ENCODE peak calls at places on chromosomes 4 and X, in ten cellular contexts. One of them, this sample, is unnamed.

GRCh38 chr4:26478330-26478729 is 12.0 kb downstream of the CCKAR start:
- DNase-seq in right cardiac atrium: no peak
- DNase-seq in amygdala: no peak
- DNase-seq in memory B cell: no peak
- DNase-seq in neural progenitor cell: no peak
- DNase-seq in kidney epithelial cell: no peak
- DNase-seq in cardiac muscle cell: no peak
- DNase-seq in NCI-H2227 treated with DMSO at 0.1 percent for 48 hours: no peak
- DNase-seq in activated CD4-positive, alpha-beta T cell treated with anti-CD3 and anti-CD28 coated beads, Interleukin-2, amount 10 ng/mL, durations not matched to agents 7 days and 5 days: no peak
- DNase-seq in caudate nucleus: no peak
- DNase-seq in this sample: no peak

GRCh38 chrX:1361275-1361674 is 24.7 kb downstream of the IL3RA start:
- DNase-seq in NCI-H2227 treated with DMSO at 0.1 percent for 48 hours: no peak
- DNase-seq in amygdala: no peak
- DNase-seq in caudate nucleus: peak; percentile 37
- DNase-seq in kidney epithelial cell: no peak
- DNase-seq in memory B cell: no peak
- DNase-seq in cardiac muscle cell: no peak
- DNase-seq in activated CD4-positive, alpha-beta T cell treated with anti-CD3 and anti-CD28 coated beads, Interleukin-2, amount 10 ng/mL, durations not matched to agents 7 days and 5 days: no peak
- DNase-seq in neural progenitor cell: no peak
- DNase-seq in right cardiac atrium: no peak
- DNase-seq in this sample: no peak

GRCh38 chr4:122584517-122584916 is 36.3 kb downstream of the IL21 start:
- DNase-seq in NCI-H2227 treated with DMSO at 0.1 percent for 48 hours: no peak
- DNase-seq in activated CD4-positive, alpha-beta T cell treated with anti-CD3 and anti-CD28 coated beads, Interleukin-2, amount 10 ng/mL, durations not matched to agents 7 days and 5 days: peak; percentile 11
- DNase-seq in caudate nucleus: peak; percentile 58
- DNase-seq in memory B cell: no peak
- DNase-seq in amygdala: no peak
- DNase-seq in kidney epithelial cell: peak; percentile 31
- DNase-seq in cardiac muscle cell: peak; percentile 84
- DNase-seq in right cardiac atrium: no peak
- DNase-seq in neural progenitor cell: no peak
- DNase-seq in this sample: peak; percentile 52

GRCh38 chrX:20521245-20521644 is 254.5 kb upstream of the RPS6KA3 start:
- DNase-seq in caudate nucleus: no peak
- DNase-seq in kidney epithelial cell: no peak
- DNase-seq in activated CD4-positive, alpha-beta T cell treated with anti-CD3 and anti-CD28 coated beads, Interleukin-2, amount 10 ng/mL, durations not matched to agents 7 days and 5 days: no peak
- DNase-seq in cardiac muscle cell: peak; percentile 85
- DNase-seq in NCI-H2227 treated with DMSO at 0.1 percent for 48 hours: no peak
- DNase-seq in right cardiac atrium: no peak
- DNase-seq in amygdala: no peak
- DNase-seq in memory B cell: no peak
- DNase-seq in neural progenitor cell: no peak
- DNase-seq in this sample: no peak

GRCh38 chrX:8663325-8663724 is 68.6 kb downstream of the ANOS1 start:
- DNase-seq in right cardiac atrium: no peak
- DNase-seq in kidney epithelial cell: no peak
- DNase-seq in caudate nucleus: no peak
- DNase-seq in cardiac muscle cell: peak; percentile 63
- DNase-seq in activated CD4-positive, alpha-beta T cell treated with anti-CD3 and anti-CD28 coated beads, Interleukin-2, amount 10 ng/mL, durations not matched to agents 7 days and 5 days: no peak
- DNase-seq in amygdala: no peak
- DNase-seq in memory B cell: no peak
- DNase-seq in NCI-H2227 treated with DMSO at 0.1 percent for 48 hours: no peak
- DNase-seq in neural progenitor cell: no peak
- DNase-seq in this sample: peak; percentile 36

GRCh38 chr4:74267998-74268606 is 40.2 kb upstream of the EPGN start:
- DNase-seq in memory B cell: no peak
- DNase-seq in neural progenitor cell: no peak
- DNase-seq in kidney epithelial cell: peak; percentile 77
- DNase-seq in caudate nucleus: peak; percentile 9
- DNase-seq in activated CD4-positive, alpha-beta T cell treated with anti-CD3 and anti-CD28 coated beads, Interleukin-2, amount 10 ng/mL, durations not matched to agents 7 days and 5 days: no peak
- DNase-seq in cardiac muscle cell: peak; percentile 76
- DNase-seq in right cardiac atrium: no peak
- DNase-seq in NCI-H2227 treated with DMSO at 0.1 percent for 48 hours: no peak
- DNase-seq in amygdala: no peak
- DNase-seq in this sample: peak; percentile 42

GRCh38 chrX:119251381-119251780 is 15.3 kb downstream of the PGRMC1 start:
- DNase-seq in cardiac muscle cell: no peak
- DNase-seq in amygdala: no peak
- DNase-seq in kidney epithelial cell: no peak
- DNase-seq in caudate nucleus: no peak
- DNase-seq in activated CD4-positive, alpha-beta T cell treated with anti-CD3 and anti-CD28 coated beads, Interleukin-2, amount 10 ng/mL, durations not matched to agents 7 days and 5 days: no peak
- DNase-seq in memory B cell: no peak
- DNase-seq in neural progenitor cell: no peak
- DNase-seq in NCI-H2227 treated with DMSO at 0.1 percent for 48 hours: no peak
- DNase-seq in right cardiac atrium: no peak
- DNase-seq in this sample: no peak

GRCh38 chr4:168521736-168522135 is 24.9 kb downstream of the PALLD start:
- DNase-seq in amygdala: no peak
- DNase-seq in NCI-H2227 treated with DMSO at 0.1 percent for 48 hours: no peak
- DNase-seq in right cardiac atrium: no peak
- DNase-seq in memory B cell: no peak
- DNase-seq in neural progenitor cell: no peak
- DNase-seq in cardiac muscle cell: no peak
- DNase-seq in kidney epithelial cell: no peak
- DNase-seq in caudate nucleus: no peak
- DNase-seq in activated CD4-positive, alpha-beta T cell treated with anti-CD3 and anti-CD28 coated beads, Interleukin-2, amount 10 ng/mL, durations not matched to agents 7 days and 5 days: no peak
- DNase-seq in this sample: no peak

GRCh38 chr4:94436512-94436911 is 15.2 kb upstream of the PDLIM5 start:
- DNase-seq in memory B cell: no peak
- DNase-seq in right cardiac atrium: no peak
- DNase-seq in caudate nucleus: no peak
- DNase-seq in cardiac muscle cell: no peak
- DNase-seq in activated CD4-positive, alpha-beta T cell treated with anti-CD3 and anti-CD28 coated beads, Interleukin-2, amount 10 ng/mL, durations not matched to agents 7 days and 5 days: no peak
- DNase-seq in kidney epithelial cell: no peak
- DNase-seq in amygdala: no peak
- DNase-seq in NCI-H2227 treated with DMSO at 0.1 percent for 48 hours: no peak
- DNase-seq in neural progenitor cell: no peak
- DNase-seq in this sample: no peak

GRCh38 chr4:159765402-159765801 is 662.5 kb downstream of the RAPGEF2 start:
- DNase-seq in right cardiac atrium: no peak
- DNase-seq in memory B cell: no peak
- DNase-seq in kidney epithelial cell: no peak
- DNase-seq in caudate nucleus: no peak
- DNase-seq in neural progenitor cell: no peak
- DNase-seq in NCI-H2227 treated with DMSO at 0.1 percent for 48 hours: no peak
- DNase-seq in amygdala: no peak
- DNase-seq in activated CD4-positive, alpha-beta T cell treated with anti-CD3 and anti-CD28 coated beads, Interleukin-2, amount 10 ng/mL, durations not matched to agents 7 days and 5 days: no peak
- DNase-seq in cardiac muscle cell: peak; percentile 14
- DNase-seq in this sample: no peak

GRCh38 chrX:11197671-11198070 is 86.5 kb downstream of the HCCS start:
- DNase-seq in amygdala: no peak
- DNase-seq in caudate nucleus: no peak
- DNase-seq in cardiac muscle cell: no peak
- DNase-seq in neural progenitor cell: no peak
- DNase-seq in right cardiac atrium: no peak
- DNase-seq in activated CD4-positive, alpha-beta T cell treated with anti-CD3 and anti-CD28 coated beads, Interleukin-2, amount 10 ng/mL, durations not matched to agents 7 days and 5 days: no peak
- DNase-seq in NCI-H2227 treated with DMSO at 0.1 percent for 48 hours: no peak
- DNase-seq in kidney epithelial cell: no peak
- DNase-seq in memory B cell: no peak
- DNase-seq in this sample: no peak

GRCh38 chrX:46757593-46757992 is 1.3 kb downstream of the SLC9A7 start:
- DNase-seq in memory B cell: no peak
- DNase-seq in right cardiac atrium: no peak
- DNase-seq in activated CD4-positive, alpha-beta T cell treated with anti-CD3 and anti-CD28 coated beads, Interleukin-2, amount 10 ng/mL, durations not matched to agents 7 days and 5 days: no peak
- DNase-seq in neural progenitor cell: no peak
- DNase-seq in cardiac muscle cell: peak; percentile 16
- DNase-seq in kidney epithelial cell: no peak
- DNase-seq in amygdala: no peak
- DNase-seq in NCI-H2227 treated with DMSO at 0.1 percent for 48 hours: no peak
- DNase-seq in caudate nucleus: no peak
- DNase-seq in this sample: no peak

GRCh38 chrX:70769659-70770232 is 138.8 kb downstream of the TEX11 start:
- DNase-seq in NCI-H2227 treated with DMSO at 0.1 percent for 48 hours: no peak
- DNase-seq in kidney epithelial cell: peak; percentile 4
- DNase-seq in neural progenitor cell: no peak
- DNase-seq in activated CD4-positive, alpha-beta T cell treated with anti-CD3 and anti-CD28 coated beads, Interleukin-2, amount 10 ng/mL, durations not matched to agents 7 days and 5 days: no peak
- DNase-seq in cardiac muscle cell: peak; percentile 2
- DNase-seq in memory B cell: no peak
- DNase-seq in amygdala: no peak
- DNase-seq in caudate nucleus: no peak
- DNase-seq in right cardiac atrium: no peak
- DNase-seq in this sample: peak; percentile 17

GRCh38 chr4:31518796-31519250 is 798.7 kb downstream of the PCDH7 start:
- DNase-seq in NCI-H2227 treated with DMSO at 0.1 percent for 48 hours: no peak
- DNase-seq in cardiac muscle cell: no peak
- DNase-seq in kidney epithelial cell: peak; percentile 57
- DNase-seq in amygdala: no peak
- DNase-seq in activated CD4-positive, alpha-beta T cell treated with anti-CD3 and anti-CD28 coated beads, Interleukin-2, amount 10 ng/mL, durations not matched to agents 7 days and 5 days: no peak
- DNase-seq in caudate nucleus: no peak
- DNase-seq in right cardiac atrium: no peak
- DNase-seq in neural progenitor cell: no peak
- DNase-seq in memory B cell: no peak
- DNase-seq in this sample: no peak

GRCh38 chr4:15695764-15696163 is 7.1 kb upstream of the BST1 start:
- DNase-seq in memory B cell: no peak
- DNase-seq in kidney epithelial cell: no peak
- DNase-seq in amygdala: no peak
- DNase-seq in right cardiac atrium: no peak
- DNase-seq in NCI-H2227 treated with DMSO at 0.1 percent for 48 hours: no peak
- DNase-seq in cardiac muscle cell: no peak
- DNase-seq in caudate nucleus: no peak
- DNase-seq in neural progenitor cell: no peak
- DNase-seq in activated CD4-positive, alpha-beta T cell treated with anti-CD3 and anti-CD28 coated beads, Interleukin-2, amount 10 ng/mL, durations not matched to agents 7 days and 5 days: no peak
- DNase-seq in this sample: no peak

GRCh38 chr4:122747883-122748282 is 15.4 kb downstream of the BBS12 start:
- DNase-seq in amygdala: no peak
- DNase-seq in caudate nucleus: no peak
- DNase-seq in right cardiac atrium: no peak
- DNase-seq in activated CD4-positive, alpha-beta T cell treated with anti-CD3 and anti-CD28 coated beads, Interleukin-2, amount 10 ng/mL, durations not matched to agents 7 days and 5 days: no peak
- DNase-seq in neural progenitor cell: no peak
- DNase-seq in kidney epithelial cell: no peak
- DNase-seq in cardiac muscle cell: peak; percentile 71
- DNase-seq in memory B cell: no peak
- DNase-seq in NCI-H2227 treated with DMSO at 0.1 percent for 48 hours: no peak
- DNase-seq in this sample: no peak

GRCh38 chr4:76546282-76547166 is 111.5 kb downstream of the SHROOM3 start:
- DNase-seq in caudate nucleus: no peak
- DNase-seq in amygdala: no peak
- DNase-seq in memory B cell: no peak
- DNase-seq in right cardiac atrium: no peak
- DNase-seq in neural progenitor cell: no peak
- DNase-seq in activated CD4-positive, alpha-beta T cell treated with anti-CD3 and anti-CD28 coated beads, Interleukin-2, amount 10 ng/mL, durations not matched to agents 7 days and 5 days: no peak
- DNase-seq in kidney epithelial cell: peak; percentile 90
- DNase-seq in cardiac muscle cell: peak; percentile 85
- DNase-seq in NCI-H2227 treated with DMSO at 0.1 percent for 48 hours: peak; percentile 59
- DNase-seq in this sample: no peak

GRCh38 chrX:63561425-63561824 is 210.3 kb upstream of the SPIN4 start:
- DNase-seq in right cardiac atrium: no peak
- DNase-seq in neural progenitor cell: no peak
- DNase-seq in memory B cell: no peak
- DNase-seq in amygdala: no peak
- DNase-seq in caudate nucleus: no peak
- DNase-seq in kidney epithelial cell: no peak
- DNase-seq in activated CD4-positive, alpha-beta T cell treated with anti-CD3 and anti-CD28 coated beads, Interleukin-2, amount 10 ng/mL, durations not matched to agents 7 days and 5 days: no peak
- DNase-seq in NCI-H2227 treated with DMSO at 0.1 percent for 48 hours: no peak
- DNase-seq in cardiac muscle cell: peak; percentile 2
- DNase-seq in this sample: peak; percentile 6

GRCh38 chr4:153428816-153429592 is 37.2 kb upstream of the TMEM131L start:
- DNase-seq in amygdala: no peak
- DNase-seq in right cardiac atrium: no peak
- DNase-seq in cardiac muscle cell: peak; percentile 18
- DNase-seq in neural progenitor cell: no peak
- DNase-seq in caudate nucleus: peak; percentile 62
- DNase-seq in kidney epithelial cell: no peak
- DNase-seq in NCI-H2227 treated with DMSO at 0.1 percent for 48 hours: no peak
- DNase-seq in memory B cell: no peak
- DNase-seq in activated CD4-positive, alpha-beta T cell treated with anti-CD3 and anti-CD28 coated beads, Interleukin-2, amount 10 ng/mL, durations not matched to agents 7 days and 5 days: peak; percentile 17
- DNase-seq in this sample: no peak

GRCh38 chr4:153579872-153580271 is 104.2 kb upstream of the TLR2 start:
- DNase-seq in caudate nucleus: no peak
- DNase-seq in activated CD4-positive, alpha-beta T cell treated with anti-CD3 and anti-CD28 coated beads, Interleukin-2, amount 10 ng/mL, durations not matched to agents 7 days and 5 days: no peak
- DNase-seq in neural progenitor cell: no peak
- DNase-seq in right cardiac atrium: no peak
- DNase-seq in NCI-H2227 treated with DMSO at 0.1 percent for 48 hours: no peak
- DNase-seq in memory B cell: no peak
- DNase-seq in amygdala: no peak
- DNase-seq in kidney epithelial cell: no peak
- DNase-seq in cardiac muscle cell: no peak
- DNase-seq in this sample: no peak

GRCh38 chrX:124435616-124436015 is 89.3 kb downstream of the SH2D1A start:
- DNase-seq in activated CD4-positive, alpha-beta T cell treated with anti-CD3 and anti-CD28 coated beads, Interleukin-2, amount 10 ng/mL, durations not matched to agents 7 days and 5 days: no peak
- DNase-seq in cardiac muscle cell: no peak
- DNase-seq in caudate nucleus: no peak
- DNase-seq in right cardiac atrium: no peak
- DNase-seq in kidney epithelial cell: no peak
- DNase-seq in memory B cell: no peak
- DNase-seq in neural progenitor cell: no peak
- DNase-seq in NCI-H2227 treated with DMSO at 0.1 percent for 48 hours: no peak
- DNase-seq in amygdala: no peak
- DNase-seq in this sample: no peak

GRCh38 chrX:12032082-12032481 is 106.2 kb upstream of the FRMPD4 start:
- DNase-seq in neural progenitor cell: no peak
- DNase-seq in amygdala: no peak
- DNase-seq in activated CD4-positive, alpha-beta T cell treated with anti-CD3 and anti-CD28 coated beads, Interleukin-2, amount 10 ng/mL, durations not matched to agents 7 days and 5 days: no peak
- DNase-seq in kidney epithelial cell: no peak
- DNase-seq in memory B cell: no peak
- DNase-seq in right cardiac atrium: no peak
- DNase-seq in caudate nucleus: no peak
- DNase-seq in NCI-H2227 treated with DMSO at 0.1 percent for 48 hours: no peak
- DNase-seq in cardiac muscle cell: peak; percentile 62
- DNase-seq in this sample: no peak

GRCh38 chr4:681736-682451 is 7.1 kb downstream of the SLC49A3 start:
- DNase-seq in neural progenitor cell: peak; percentile 63
- DNase-seq in right cardiac atrium: peak; percentile 74
- DNase-seq in memory B cell: no peak
- DNase-seq in cardiac muscle cell: no peak
- DNase-seq in activated CD4-positive, alpha-beta T cell treated with anti-CD3 and anti-CD28 coated beads, Interleukin-2, amount 10 ng/mL, durations not matched to agents 7 days and 5 days: no peak
- DNase-seq in amygdala: no peak
- DNase-seq in NCI-H2227 treated with DMSO at 0.1 percent for 48 hours: peak; percentile 17
- DNase-seq in kidney epithelial cell: no peak
- DNase-seq in caudate nucleus: no peak
- DNase-seq in this sample: no peak

GRCh38 chr4:126404549-126404948 is 1089.8 kb downstream of the FAT4 start:
- DNase-seq in NCI-H2227 treated with DMSO at 0.1 percent for 48 hours: no peak
- DNase-seq in activated CD4-positive, alpha-beta T cell treated with anti-CD3 and anti-CD28 coated beads, Interleukin-2, amount 10 ng/mL, durations not matched to agents 7 days and 5 days: no peak
- DNase-seq in neural progenitor cell: no peak
- DNase-seq in cardiac muscle cell: no peak
- DNase-seq in amygdala: no peak
- DNase-seq in kidney epithelial cell: no peak
- DNase-seq in memory B cell: no peak
- DNase-seq in caudate nucleus: no peak
- DNase-seq in right cardiac atrium: no peak
- DNase-seq in this sample: no peak

GRCh38 chr4:7610841-7611240 is 176.1 kb upstream of the PSAPL1 start:
- DNase-seq in memory B cell: no peak
- DNase-seq in kidney epithelial cell: no peak
- DNase-seq in NCI-H2227 treated with DMSO at 0.1 percent for 48 hours: no peak
- DNase-seq in caudate nucleus: no peak
- DNase-seq in amygdala: no peak
- DNase-seq in right cardiac atrium: no peak
- DNase-seq in activated CD4-positive, alpha-beta T cell treated with anti-CD3 and anti-CD28 coated beads, Interleukin-2, amount 10 ng/mL, durations not matched to agents 7 days and 5 days: no peak
- DNase-seq in cardiac muscle cell: no peak
- DNase-seq in neural progenitor cell: no peak
- DNase-seq in this sample: no peak

GRCh38 chr4:145804134-145804533 is 124.2 kb downstream of the C4orf51 start:
- DNase-seq in cardiac muscle cell: peak; percentile 93
- DNase-seq in kidney epithelial cell: no peak
- DNase-seq in NCI-H2227 treated with DMSO at 0.1 percent for 48 hours: no peak
- DNase-seq in amygdala: no peak
- DNase-seq in memory B cell: no peak
- DNase-seq in right cardiac atrium: no peak
- DNase-seq in caudate nucleus: no peak
- DNase-seq in neural progenitor cell: no peak
- DNase-seq in activated CD4-positive, alpha-beta T cell treated with anti-CD3 and anti-CD28 coated beads, Interleukin-2, amount 10 ng/mL, durations not matched to agents 7 days and 5 days: no peak
- DNase-seq in this sample: no peak

GRCh38 chr4:24053906-24054305 is 164.1 kb upstream of the PPARGC1A start:
- DNase-seq in caudate nucleus: no peak
- DNase-seq in amygdala: no peak
- DNase-seq in right cardiac atrium: no peak
- DNase-seq in neural progenitor cell: no peak
- DNase-seq in NCI-H2227 treated with DMSO at 0.1 percent for 48 hours: no peak
- DNase-seq in cardiac muscle cell: no peak
- DNase-seq in kidney epithelial cell: no peak
- DNase-seq in activated CD4-positive, alpha-beta T cell treated with anti-CD3 and anti-CD28 coated beads, Interleukin-2, amount 10 ng/mL, durations not matched to agents 7 days and 5 days: no peak
- DNase-seq in memory B cell: no peak
- DNase-seq in this sample: no peak

This sample was measured in MM.1S.